ENCODE peak calls at places on chromosome 7, in ten cellular contexts. V is COR-L47; N is RPMI7951; F is mucosa of descending colon; O is stimulated activated naive B cell treated with anti-CD40 and anti-IgM and Interleukin-4, amounts not matched to agents 10 μg/mL and 1 μg/mL and 100 μg/mL, for 72 hours; P is ovary; X is activated T-helper 1 cell treated with anti-CD3 and anti-CD28 coated beads, Interleukin-12 subunit alpha, Interleukin-12 subunit beta, Interleukin-2, Interleukin-4 antibody, amounts not matched to agents 30 ng/mL and 10 ng/mL and 1 ng/mL, durations not matched to agents 14 hours and 24 hours and 36 hours; M is natural killer cell treated with Interleukin-12 subunit alpha and Interleukin-12 subunit beta and Interleukin-15 and Interleukin-18, amount 100 ng/mL, for 72 hours; G is NCI-H748 treated with DMSO at 0.1 percent for 48 hours; D is DMS153. E is an unnamed sample.

GRCh38 chr7:50774299-50774698 is 8.4 kb downstream of the GRB10 start:
- DNase-seq in V (no peak), N (no peak), F (no peak), O (no peak), P (no peak), X (no peak), M (no peak), G (no peak), D (no peak), E (no peak)

GRCh38 chr7:157622408-157623221 is 285.8 kb downstream of the DNAJB6 start:
- DNase-seq in V (no peak), N (no peak), F (no peak), O (no peak), P (no peak), X (no peak), M (peak), G (no peak), D (no peak), E (no peak)

GRCh38 chr7:25068814-25069213 is 56.2 kb downstream of the CYCS start:
- DNase-seq in V (no peak), N (peak), F (no peak), O (no peak), P (no peak), X (no peak), M (no peak), G (no peak), D (no peak), E (no peak)

GRCh38 chr7:43314379-43315158 is 202.1 kb downstream of the HECW1 start:
- DNase-seq in V (no peak), N (no peak), F (no peak), O (no peak), P (no peak), X (no peak), M (no peak), G (no peak), D (no peak), E (no peak)

GRCh38 chr7:14047709-14048399 is 58.4 kb upstream of the ETV1 start:
- DNase-seq in V (no peak), N (no peak), F (no peak), O (peak), P (no peak), X (no peak), M (no peak), G (no peak), D (no peak), E (no peak)

GRCh38 chr7:80542398-80542797 is 30.5 kb upstream of the GNAT3 start:
- DNase-seq in V (no peak), N (peak), F (no peak), O (no peak), P (no peak), X (no peak), M (no peak), G (no peak), D (no peak), E (no peak)

GRCh38 chr7:112453505-112454171 is 3.4 kb downstream of the IFRD1 start:
- DNase-seq in V (no peak), N (peak), F (no peak), O (no peak), P (no peak), X (no peak), M (no peak), G (no peak), D (no peak), E (no peak)

GRCh38 chr7:53350241-53350640 is 314.8 kb downstream of the POM121L12 start:
- DNase-seq in V (peak), N (peak), F (peak), O (no peak), P (no peak), X (no peak), M (no peak), G (peak), D (no peak), E (no peak)

GRCh38 chr7:126750207-126750911 is 502.4 kb downstream of the GRM8 start:
- DNase-seq in V (no peak), N (no peak), F (no peak), O (no peak), P (no peak), X (no peak), M (no peak), G (no peak), D (no peak), E (no peak)

GRCh38 chr7:91249506-91250233 is 14.6 kb upstream of the FZD1 start:
- DNase-seq in V (no peak), N (peak), F (no peak), O (no peak), P (no peak), X (no peak), M (no peak), G (no peak), D (no peak), E (no peak)

GRCh38 chr7:84612976-84613375 is 418.4 kb upstream of the SEMA3A start:
- DNase-seq in V (no peak), N (no peak), F (no peak), O (no peak), P (no peak), X (no peak), M (no peak), G (no peak), D (no peak), E (no peak)